ENCODE peak calls at places on chromosomes 1 and 21, in ten cellular contexts. C is breast epithelium, R is lower leg skin, S is spleen, L is pancreas, U is thoracic aorta, H is A549, M is esophagus muscularis mucosa, P is AG10803, J is fibroblast of lung. K is an unnamed sample.

GRCh38 chr21:42798106-42798505 is 81.2 kb downstream of the WDR4 start:
- DNase-seq in C (no peak), R (no peak), S (peak; percentile 19), L (no peak), U (no peak), H (no peak), M (no peak), P (no peak), J (no peak), K (no peak)

GRCh38 chr1:155125511-155125945 is 2.1 kb upstream of the EFNA1 start:
- DNase-seq in C (no peak), R (no peak), S (no peak), L (no peak), U (no peak), H (peak; percentile 45), M (no peak), P (no peak), J (no peak), K (peak; percentile 68)

GRCh38 chr1:94792876-94793605 is 27.1 kb upstream of the SLC44A3 start:
- DNase-seq in C (no peak), R (peak; percentile 47), S (no peak), L (no peak), U (no peak), H (no peak), M (no peak), P (peak; percentile 87), J (peak; percentile 91), K (no peak)

GRCh38 chr1:67791686-67792475 is 41.4 kb downstream of the GNG12 start:
- DNase-seq in C (no peak), R (no peak), S (no peak), L (no peak), U (peak; percentile 12), H (peak; percentile 86), M (peak; percentile 91), P (peak; percentile 98), J (peak; percentile 98), K (no peak)

GRCh38 chr21:41283211-41283818 is 33.3 kb upstream of the FAM3B start:
- DNase-seq in C (no peak), R (peak; percentile 71), S (no peak), L (peak; percentile 53), U (no peak), H (peak; percentile 69), M (peak; percentile 91), P (peak; percentile 86), J (peak; percentile 72), K (peak; percentile 74)

GRCh38 chr1:61741682-61742619 is at the start of gene PATJ:
- DNase-seq in C (peak; percentile 88), R (peak; percentile 50), S (peak; percentile 90), L (peak; percentile 86), U (no peak), H (peak; percentile 52), M (no peak), P (peak; percentile 33), J (peak; percentile 18), K (peak; percentile 86)

GRCh38 chr1:211337430-211338227 is 11.0 kb downstream of the TRAF5 start:
- DNase-seq in C (no peak), R (no peak), S (no peak), L (no peak), U (no peak), H (no peak), M (no peak), P (no peak), J (no peak), K (no peak)

GRCh38 chr1:41851589-41851988 is 67.1 kb downstream of the HIVEP3 start:
- DNase-seq in C (no peak), R (no peak), S (no peak), L (no peak), U (no peak), H (peak; percentile 14), M (no peak), P (peak; percentile 68), J (peak; percentile 91), K (no peak)

GRCh38 chr1:228275435-228276342 is 67.8 kb downstream of the OBSCN start:
- DNase-seq in C (peak; percentile 88), R (peak; percentile 90), S (peak; percentile 97), L (peak; percentile 79), U (peak; percentile 72), H (no peak), M (peak; percentile 97), P (peak; percentile 76), J (peak; percentile 84), K (peak; percentile 89)

GRCh38 chr1:203215573-203215972 is 13.9 kb downstream of the CHIT1 start:
- DNase-seq in C (no peak), R (no peak), S (no peak), L (no peak), U (no peak), H (no peak), M (no peak), P (no peak), J (no peak), K (no peak)

GRCh38 chr1:214551052-214551435 is 358 bp downstream of the PTPN14 start:
- DNase-seq in C (peak; percentile 66), R (peak; percentile 37), S (peak; percentile 75), L (peak; percentile 47), U (no peak), H (no peak), M (peak; percentile 91), P (no peak), J (peak; percentile 21), K (no peak)

GRCh38 chr1:207807395-207808321 is 55.8 kb downstream of the CD46 start:
- DNase-seq in C (no peak), R (no peak), S (no peak), L (peak; percentile 59), U (no peak), H (no peak), M (peak; percentile 83), P (no peak), J (no peak), K (no peak)

GRCh38 chr21:34938079-34938764 is 110.9 kb downstream of the RUNX1 start:
- DNase-seq in C (no peak), R (no peak), S (no peak), L (no peak), U (no peak), H (no peak), M (no peak), P (no peak), J (peak; percentile 86), K (no peak)

GRCh38 chr1:59560807-59561450 is 253.8 kb upstream of the HOOK1 start:
- DNase-seq in C (no peak), R (no peak), S (no peak), L (no peak), U (no peak), H (no peak), M (no peak), P (no peak), J (no peak), K (no peak)

GRCh38 chr1:175508320-175509110 is 234.9 kb downstream of the TNR start:
- DNase-seq in C (no peak), R (no peak), S (no peak), L (no peak), U (no peak), H (no peak), M (no peak), P (no peak), J (peak; percentile 67), K (no peak)

GRCh38 chr1:58412071-58412580 is 134.4 kb downstream of the OMA1 start:
- DNase-seq in C (no peak), R (no peak), S (no peak), L (no peak), U (no peak), H (no peak), M (no peak), P (peak; percentile 53), J (peak; percentile 82), K (no peak)

GRCh38 chr1:164748253-164748899 is 189.4 kb downstream of the PBX1 start:
- DNase-seq in C (no peak), R (peak; percentile 53), S (no peak), L (peak; percentile 58), U (no peak), H (peak; percentile 98), M (no peak), P (peak; percentile 98), J (peak; percentile 99), K (no peak)

GRCh38 chr1:100670083-100670482 is 49.5 kb upstream of the VCAM1 start:
- DNase-seq in C (no peak), R (no peak), S (no peak), L (no peak), U (no peak), H (no peak), M (no peak), P (no peak), J (no peak), K (no peak)

DNA sequence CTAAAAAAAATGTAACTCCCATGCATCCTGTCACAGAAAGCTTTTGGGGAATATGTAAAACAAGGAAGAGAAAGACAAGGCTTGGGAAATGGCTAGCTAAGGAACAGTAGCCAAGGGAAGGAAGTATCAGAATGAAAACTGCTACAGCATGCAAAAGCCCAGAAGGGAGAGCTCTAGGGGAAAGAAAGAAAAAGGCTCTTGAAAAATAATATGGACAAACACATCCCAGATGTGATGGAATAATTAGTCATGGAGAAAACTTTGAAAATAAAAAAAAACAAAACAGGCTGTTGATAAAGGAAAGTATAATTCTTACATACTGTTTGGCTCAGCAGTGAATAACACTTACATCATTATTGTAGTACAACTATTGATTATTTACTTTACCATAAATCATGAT is 47.9 kb upstream of the VCAM1 start:
- DNase-seq in C (no peak), R (no peak), S (no peak), L (no peak), U (no peak), H (no peak), M (no peak), P (peak; percentile 59), J (no peak), K (no peak)
- TF ChIP-seq CTCF in C (no peak), R (no peak), S (no peak), L (no peak), U (no peak), H (no peak), M (no peak), P (peak; percentile 49), J (peak; percentile 26), K (no peak)

GRCh38 chr1:21174230-21174629 is 2.5 kb downstream of the EIF4G3 start:
- DNase-seq in C (no peak), R (no peak), S (no peak), L (no peak), U (no peak), H (no peak), M (no peak), P (no peak), J (no peak), K (no peak)
- H3K4me3 ChIP-seq in C (peak overlapping the region; percentile 78), R (no peak overlapping the region), S (peak overlapping the region; percentile 81), L (peak overlapping the region; percentile 73), U (peak overlapping the region; percentile 87), H (peak overlapping the region; percentile 94), M (peak overlapping the region; percentile 68), P (peak overlapping the region; percentile 92), J (peak overlapping the region; percentile 84), K (no peak overlapping the region)

GRCh38 chr1:114466334-114467014 is 44.5 kb downstream of the TRIM33 start:
- DNase-seq in C (no peak), R (no peak), S (no peak), L (no peak), U (no peak), H (peak; percentile 1), M (no peak), P (no peak), J (no peak), K (peak; percentile 80)
- TF ChIP-seq CTCF in C (no peak), R (no peak), S (no peak), L (no peak), U (no peak), H (no peak), M (no peak), P (no peak), J (no peak), K (peak; percentile 9)

DNA sequence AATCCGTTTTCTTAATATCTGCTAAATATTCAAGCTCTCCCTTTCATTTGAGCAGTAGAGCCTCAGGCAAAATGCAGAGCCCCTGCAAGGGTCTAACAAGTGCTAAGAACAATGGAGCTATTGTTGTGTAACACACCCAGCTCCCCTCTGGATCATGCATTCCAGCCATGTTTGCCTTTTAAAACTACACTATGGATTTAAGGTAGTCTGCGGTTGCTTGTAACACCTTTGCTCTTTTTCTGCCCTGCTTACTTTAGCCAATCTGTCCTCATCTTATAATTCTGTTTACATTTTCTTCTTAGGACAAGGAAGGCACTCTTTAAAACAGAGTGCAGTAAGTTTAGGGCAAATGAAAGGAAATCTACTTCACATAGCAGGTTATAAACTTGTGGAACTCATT is 60.0 kb upstream of the C1orf105 start:
- DNase-seq in C (no peak), R (no peak), S (no peak), L (no peak), U (no peak), H (peak; percentile 50), M (no peak), P (no peak), J (peak; percentile 68), K (peak; percentile 57)
- H3K4me3 ChIP-seq in C (no peak overlapping the region), R (no peak overlapping the region), S (no peak overlapping the region), L (no peak overlapping the region), U (no peak overlapping the region), H (no peak overlapping the region), M (no peak overlapping the region), P (no peak overlapping the region), J (no peak overlapping the region), K (no peak overlapping the region)